ENCODE peak calls at places on chromosome 10, in five cellular contexts. V is EH, U is GM12865, B is RWPE1, M is activated T-cell treated with anti-CD3 and anti-CD28 coated beads for 48 hours. W is an unnamed sample.

GRCh38 chr10:110872145-110872983 is 636 bp downstream of the PDCD4 start:
- DNase-seq in V (peak), M (peak), U (peak), B (peak), W (peak)

GRCh38 chr10:108238261-108238660 is 1073.8 kb upstream of the SORCS1 start:
- DNase-seq in M (no peak), B (no peak), U (no peak), V (no peak), W (no peak)

GRCh38 chr10:85786401-85786899 is 580.1 kb downstream of the GRID1 start:
- DNase-seq in U (peak), V (no peak), B (no peak), M (no peak), W (no peak)

GRCh38 chr10:4020651-4021050 is 235.6 kb upstream of the KLF6 start:
- DNase-seq in M (no peak), V (no peak), U (no peak), B (no peak), W (no peak)

GRCh38 chr10:1328409-1328808 is 272.2 kb downstream of the WDR37 start:
- DNase-seq in V (no peak), M (no peak), B (no peak), U (no peak), W (no peak)

GRCh38 chr10:44471410-44471809 is 86.5 kb upstream of the CXCL12 start:
- DNase-seq in V (peak), M (no peak), U (no peak), B (no peak), W (peak)

GRCh38 chr10:6141296-6142151 is 52.7 kb downstream of the RBM17 start:
- DNase-seq in B (peak), U (peak), M (no peak), V (peak), W (peak)

GRCh38 chr10:69333205-69333604 is 54.9 kb downstream of the HK1 start:
- DNase-seq in B (peak), U (no peak), M (no peak), V (peak), W (peak)

GRCh38 chr10:6212266-6212640 is 9.5 kb downstream of the PFKFB3 start:
- DNase-seq in U (no peak), M (no peak), B (no peak), V (no peak), W (peak)

GRCh38 chr10:42992156-42992956 is 84.5 kb upstream of the RET start:
- DNase-seq in U (no peak), V (no peak), M (no peak), B (no peak), W (peak)

GRCh38 chr10:102540023-102540422 is 36.3 kb downstream of the SUFU start:
- DNase-seq in V (peak), M (peak), B (peak), U (peak), W (peak)

GRCh38 chr10:29212597-29212996 is 76.3 kb upstream of the LYZL1 start:
- DNase-seq in M (no peak), B (no peak), U (no peak), V (no peak), W (no peak)

GRCh38 chr10:44975487-44976331 is 2.9 kb downstream of the DEPP1 start:
- DNase-seq in V (peak), M (no peak), B (no peak), U (peak), W (peak)

GRCh38 chr10:132829403-132829802 is 43.5 kb upstream of the NKX6-2 start:
- DNase-seq in M (no peak), U (no peak), V (no peak), B (no peak), W (peak)

GRCh38 chr10:64369885-64370773 is 848.9 kb downstream of the REEP3 start:
- DNase-seq in B (no peak), M (no peak), U (no peak), V (no peak), W (no peak)

GRCh38 chr10:89475137-89475536 is 60.3 kb downstream of the SLC16A12 start:
- DNase-seq in V (no peak), U (no peak), M (no peak), B (no peak), W (no peak)

GRCh38 chr10:33800986-33801385 is 466.5 kb upstream of the NRP1 start:
- DNase-seq in M (no peak), U (no peak), B (no peak), V (no peak), W (no peak)

GRCh38 chr10:22713853-22714523 is 390 bp downstream of the PIP4K2A start:
- DNase-seq in V (peak), U (peak), B (no peak), M (peak), W (peak)

W was measured in osteoblast.